ENCODE peak calls at places on chromosomes 11 and 22, in nine cellular contexts. One of them, this sample, is unnamed.
A peak's percentile ranks its signal among the peaks of the same experiment; 100 is the strongest.

GRCh38 chr11:35214792-35215193 is 75.8 kb downstream of the CD44 start:
- DNase-seq in stimulated activated CD4-positive, alpha-beta T cell treated with anti-CD3 and anti-CD28 coated beads, Interleukin-2, amount 100 ng/mL, for 48 hours: no peak
- DNase-seq in Right ventricle myocardium inferior: no peak
- DNase-seq in kidney tubule cell: peak; percentile 99
- DNase-seq in progenitor cell of endocrine pancreas: no peak
- DNase-seq in HS-5: peak; percentile 97
- DNase-seq in activated T-helper 1 cell treated with anti-CD3 and anti-CD28 coated beads, Interleukin-12 subunit alpha, Interleukin-12 subunit beta, Interleukin-2, Interleukin-4 antibody, amounts not matched to agents 30 ng/mL and 10 ng/mL and 1 ng/mL, durations not matched to agents 14 hours and 24 hours and 36 hours: no peak
- DNase-seq in OCI-LY7: no peak
- DNase-seq in neural crest cell: no peak
- DNase-seq in this sample: no peak

GRCh38 chr11:82356316-82356715 is 377.3 kb downstream of the FAM181B start:
- DNase-seq in HS-5: no peak
- DNase-seq in activated T-helper 1 cell treated with anti-CD3 and anti-CD28 coated beads, Interleukin-12 subunit alpha, Interleukin-12 subunit beta, Interleukin-2, Interleukin-4 antibody, amounts not matched to agents 30 ng/mL and 10 ng/mL and 1 ng/mL, durations not matched to agents 14 hours and 24 hours and 36 hours: no peak
- DNase-seq in progenitor cell of endocrine pancreas: no peak
- DNase-seq in OCI-LY7: no peak
- DNase-seq in neural crest cell: no peak
- DNase-seq in Right ventricle myocardium inferior: no peak
- DNase-seq in stimulated activated CD4-positive, alpha-beta T cell treated with anti-CD3 and anti-CD28 coated beads, Interleukin-2, amount 100 ng/mL, for 48 hours: no peak
- DNase-seq in kidney tubule cell: no peak
- DNase-seq in this sample: no peak

GRCh38 chr11:11816511-11817319 is 25.1 kb upstream of the USP47 start:
- DNase-seq in stimulated activated CD4-positive, alpha-beta T cell treated with anti-CD3 and anti-CD28 coated beads, Interleukin-2, amount 100 ng/mL, for 48 hours: no peak
- DNase-seq in Right ventricle myocardium inferior: no peak
- DNase-seq in activated T-helper 1 cell treated with anti-CD3 and anti-CD28 coated beads, Interleukin-12 subunit alpha, Interleukin-12 subunit beta, Interleukin-2, Interleukin-4 antibody, amounts not matched to agents 30 ng/mL and 10 ng/mL and 1 ng/mL, durations not matched to agents 14 hours and 24 hours and 36 hours: no peak
- DNase-seq in HS-5: no peak
- DNase-seq in progenitor cell of endocrine pancreas: no peak
- DNase-seq in neural crest cell: no peak
- DNase-seq in kidney tubule cell: no peak
- DNase-seq in OCI-LY7: no peak
- DNase-seq in this sample: no peak

GRCh38 chr11:105274631-105275030 is 135.1 kb upstream of the CARD18 start:
- DNase-seq in progenitor cell of endocrine pancreas: no peak
- DNase-seq in kidney tubule cell: no peak
- DNase-seq in HS-5: no peak
- DNase-seq in activated T-helper 1 cell treated with anti-CD3 and anti-CD28 coated beads, Interleukin-12 subunit alpha, Interleukin-12 subunit beta, Interleukin-2, Interleukin-4 antibody, amounts not matched to agents 30 ng/mL and 10 ng/mL and 1 ng/mL, durations not matched to agents 14 hours and 24 hours and 36 hours: no peak
- DNase-seq in stimulated activated CD4-positive, alpha-beta T cell treated with anti-CD3 and anti-CD28 coated beads, Interleukin-2, amount 100 ng/mL, for 48 hours: no peak
- DNase-seq in Right ventricle myocardium inferior: no peak
- DNase-seq in OCI-LY7: no peak
- DNase-seq in neural crest cell: no peak
- DNase-seq in this sample: no peak

GRCh38 chr11:45400594-45400993 is 114.5 kb upstream of the SYT13 start:
- DNase-seq in activated T-helper 1 cell treated with anti-CD3 and anti-CD28 coated beads, Interleukin-12 subunit alpha, Interleukin-12 subunit beta, Interleukin-2, Interleukin-4 antibody, amounts not matched to agents 30 ng/mL and 10 ng/mL and 1 ng/mL, durations not matched to agents 14 hours and 24 hours and 36 hours: no peak
- DNase-seq in Right ventricle myocardium inferior: no peak
- DNase-seq in OCI-LY7: no peak
- DNase-seq in neural crest cell: no peak
- DNase-seq in HS-5: peak; percentile 89
- DNase-seq in stimulated activated CD4-positive, alpha-beta T cell treated with anti-CD3 and anti-CD28 coated beads, Interleukin-2, amount 100 ng/mL, for 48 hours: no peak
- DNase-seq in kidney tubule cell: no peak
- DNase-seq in progenitor cell of endocrine pancreas: no peak
- DNase-seq in this sample: no peak

GRCh38 chr11:44319552-44320288 is 9.8 kb upstream of the ALX4 start:
- DNase-seq in kidney tubule cell: no peak
- DNase-seq in activated T-helper 1 cell treated with anti-CD3 and anti-CD28 coated beads, Interleukin-12 subunit alpha, Interleukin-12 subunit beta, Interleukin-2, Interleukin-4 antibody, amounts not matched to agents 30 ng/mL and 10 ng/mL and 1 ng/mL, durations not matched to agents 14 hours and 24 hours and 36 hours: no peak
- DNase-seq in neural crest cell: no peak
- DNase-seq in HS-5: no peak
- DNase-seq in Right ventricle myocardium inferior: no peak
- DNase-seq in progenitor cell of endocrine pancreas: no peak
- DNase-seq in OCI-LY7: no peak
- DNase-seq in stimulated activated CD4-positive, alpha-beta T cell treated with anti-CD3 and anti-CD28 coated beads, Interleukin-2, amount 100 ng/mL, for 48 hours: no peak
- DNase-seq in this sample: no peak

GRCh38 chr11:117972589-117973445 is 13.4 kb upstream of the IL10RA start:
- DNase-seq in kidney tubule cell: peak; percentile 50
- DNase-seq in HS-5: no peak
- DNase-seq in stimulated activated CD4-positive, alpha-beta T cell treated with anti-CD3 and anti-CD28 coated beads, Interleukin-2, amount 100 ng/mL, for 48 hours: no peak
- DNase-seq in progenitor cell of endocrine pancreas: no peak
- DNase-seq in activated T-helper 1 cell treated with anti-CD3 and anti-CD28 coated beads, Interleukin-12 subunit alpha, Interleukin-12 subunit beta, Interleukin-2, Interleukin-4 antibody, amounts not matched to agents 30 ng/mL and 10 ng/mL and 1 ng/mL, durations not matched to agents 14 hours and 24 hours and 36 hours: no peak
- DNase-seq in Right ventricle myocardium inferior: no peak
- DNase-seq in neural crest cell: no peak
- DNase-seq in OCI-LY7: no peak
- DNase-seq in this sample: no peak

GRCh38 chr11:18599739-18600230 is at the start of gene MISFA:
- DNase-seq in HS-5: no peak
- DNase-seq in Right ventricle myocardium inferior: no peak
- DNase-seq in neural crest cell: no peak
- DNase-seq in activated T-helper 1 cell treated with anti-CD3 and anti-CD28 coated beads, Interleukin-12 subunit alpha, Interleukin-12 subunit beta, Interleukin-2, Interleukin-4 antibody, amounts not matched to agents 30 ng/mL and 10 ng/mL and 1 ng/mL, durations not matched to agents 14 hours and 24 hours and 36 hours: no peak
- DNase-seq in kidney tubule cell: no peak
- DNase-seq in stimulated activated CD4-positive, alpha-beta T cell treated with anti-CD3 and anti-CD28 coated beads, Interleukin-2, amount 100 ng/mL, for 48 hours: no peak
- DNase-seq in progenitor cell of endocrine pancreas: no peak
- DNase-seq in OCI-LY7: no peak
- DNase-seq in this sample: no peak

GRCh38 chr22:20530368-20531153 is 23.2 kb downstream of the MED15 start:
- DNase-seq in progenitor cell of endocrine pancreas: no peak
- DNase-seq in stimulated activated CD4-positive, alpha-beta T cell treated with anti-CD3 and anti-CD28 coated beads, Interleukin-2, amount 100 ng/mL, for 48 hours: no peak
- DNase-seq in kidney tubule cell: peak; percentile 92
- DNase-seq in Right ventricle myocardium inferior: no peak
- DNase-seq in HS-5: no peak
- DNase-seq in OCI-LY7: no peak
- DNase-seq in neural crest cell: no peak
- DNase-seq in activated T-helper 1 cell treated with anti-CD3 and anti-CD28 coated beads, Interleukin-12 subunit alpha, Interleukin-12 subunit beta, Interleukin-2, Interleukin-4 antibody, amounts not matched to agents 30 ng/mL and 10 ng/mL and 1 ng/mL, durations not matched to agents 14 hours and 24 hours and 36 hours: no peak
- DNase-seq in this sample: no peak

GRCh38 chr22:44335903-44336803 is 23.4 kb upstream of the SHISAL1 start:
- DNase-seq in neural crest cell: no peak
- DNase-seq in OCI-LY7: peak; percentile 22
- DNase-seq in progenitor cell of endocrine pancreas: no peak
- DNase-seq in Right ventricle myocardium inferior: no peak
- DNase-seq in stimulated activated CD4-positive, alpha-beta T cell treated with anti-CD3 and anti-CD28 coated beads, Interleukin-2, amount 100 ng/mL, for 48 hours: no peak
- DNase-seq in activated T-helper 1 cell treated with anti-CD3 and anti-CD28 coated beads, Interleukin-12 subunit alpha, Interleukin-12 subunit beta, Interleukin-2, Interleukin-4 antibody, amounts not matched to agents 30 ng/mL and 10 ng/mL and 1 ng/mL, durations not matched to agents 14 hours and 24 hours and 36 hours: no peak
- DNase-seq in HS-5: no peak
- DNase-seq in kidney tubule cell: peak; percentile 6
- DNase-seq in this sample: no peak

GRCh38 chr11:18972336-18972735 is 33.1 kb upstream of the MRGPRX1 start:
- DNase-seq in activated T-helper 1 cell treated with anti-CD3 and anti-CD28 coated beads, Interleukin-12 subunit alpha, Interleukin-12 subunit beta, Interleukin-2, Interleukin-4 antibody, amounts not matched to agents 30 ng/mL and 10 ng/mL and 1 ng/mL, durations not matched to agents 14 hours and 24 hours and 36 hours: no peak
- DNase-seq in kidney tubule cell: no peak
- DNase-seq in Right ventricle myocardium inferior: no peak
- DNase-seq in progenitor cell of endocrine pancreas: no peak
- DNase-seq in stimulated activated CD4-positive, alpha-beta T cell treated with anti-CD3 and anti-CD28 coated beads, Interleukin-2, amount 100 ng/mL, for 48 hours: no peak
- DNase-seq in OCI-LY7: no peak
- DNase-seq in HS-5: no peak
- DNase-seq in neural crest cell: no peak
- DNase-seq in this sample: no peak

GRCh38 chr22:24236656-24237055 is 8.2 kb downstream of the GGT5 start:
- DNase-seq in progenitor cell of endocrine pancreas: no peak
- DNase-seq in activated T-helper 1 cell treated with anti-CD3 and anti-CD28 coated beads, Interleukin-12 subunit alpha, Interleukin-12 subunit beta, Interleukin-2, Interleukin-4 antibody, amounts not matched to agents 30 ng/mL and 10 ng/mL and 1 ng/mL, durations not matched to agents 14 hours and 24 hours and 36 hours: no peak
- DNase-seq in OCI-LY7: no peak
- DNase-seq in neural crest cell: no peak
- DNase-seq in HS-5: no peak
- DNase-seq in Right ventricle myocardium inferior: no peak
- DNase-seq in kidney tubule cell: no peak
- DNase-seq in stimulated activated CD4-positive, alpha-beta T cell treated with anti-CD3 and anti-CD28 coated beads, Interleukin-2, amount 100 ng/mL, for 48 hours: no peak
- DNase-seq in this sample: no peak

GRCh38 chr11:69060806-69061712 is 12.3 kb downstream of the TPCN2 start:
- DNase-seq in neural crest cell: no peak
- DNase-seq in progenitor cell of endocrine pancreas: no peak
- DNase-seq in HS-5: no peak
- DNase-seq in activated T-helper 1 cell treated with anti-CD3 and anti-CD28 coated beads, Interleukin-12 subunit alpha, Interleukin-12 subunit beta, Interleukin-2, Interleukin-4 antibody, amounts not matched to agents 30 ng/mL and 10 ng/mL and 1 ng/mL, durations not matched to agents 14 hours and 24 hours and 36 hours: no peak
- DNase-seq in OCI-LY7: no peak
- DNase-seq in Right ventricle myocardium inferior: peak; percentile 57
- DNase-seq in kidney tubule cell: no peak
- DNase-seq in stimulated activated CD4-positive, alpha-beta T cell treated with anti-CD3 and anti-CD28 coated beads, Interleukin-2, amount 100 ng/mL, for 48 hours: no peak
- DNase-seq in this sample: no peak

GRCh38 chr22:18973264-18974031 is 37.4 kb upstream of the PRODH start:
- DNase-seq in stimulated activated CD4-positive, alpha-beta T cell treated with anti-CD3 and anti-CD28 coated beads, Interleukin-2, amount 100 ng/mL, for 48 hours: no peak
- DNase-seq in activated T-helper 1 cell treated with anti-CD3 and anti-CD28 coated beads, Interleukin-12 subunit alpha, Interleukin-12 subunit beta, Interleukin-2, Interleukin-4 antibody, amounts not matched to agents 30 ng/mL and 10 ng/mL and 1 ng/mL, durations not matched to agents 14 hours and 24 hours and 36 hours: no peak
- DNase-seq in progenitor cell of endocrine pancreas: no peak
- DNase-seq in neural crest cell: no peak
- DNase-seq in kidney tubule cell: no peak
- DNase-seq in OCI-LY7: no peak
- DNase-seq in HS-5: no peak
- DNase-seq in Right ventricle myocardium inferior: peak; percentile 73
- DNase-seq in this sample: no peak

GRCh38 chr11:98143661-98144060 is 877.1 kb upstream of the CNTN5 start:
- DNase-seq in HS-5: no peak
- DNase-seq in activated T-helper 1 cell treated with anti-CD3 and anti-CD28 coated beads, Interleukin-12 subunit alpha, Interleukin-12 subunit beta, Interleukin-2, Interleukin-4 antibody, amounts not matched to agents 30 ng/mL and 10 ng/mL and 1 ng/mL, durations not matched to agents 14 hours and 24 hours and 36 hours: no peak
- DNase-seq in Right ventricle myocardium inferior: no peak
- DNase-seq in kidney tubule cell: no peak
- DNase-seq in progenitor cell of endocrine pancreas: no peak
- DNase-seq in OCI-LY7: no peak
- DNase-seq in neural crest cell: no peak
- DNase-seq in stimulated activated CD4-positive, alpha-beta T cell treated with anti-CD3 and anti-CD28 coated beads, Interleukin-2, amount 100 ng/mL, for 48 hours: no peak
- DNase-seq in this sample: no peak

GRCh38 chr22:26502688-26503561 is 9.3 kb downstream of the TFIP11 start:
- DNase-seq in HS-5: no peak
- DNase-seq in OCI-LY7: peak; percentile 89
- DNase-seq in kidney tubule cell: peak; percentile 23
- DNase-seq in Right ventricle myocardium inferior: no peak
- DNase-seq in progenitor cell of endocrine pancreas: no peak
- DNase-seq in neural crest cell: peak; percentile 25
- DNase-seq in stimulated activated CD4-positive, alpha-beta T cell treated with anti-CD3 and anti-CD28 coated beads, Interleukin-2, amount 100 ng/mL, for 48 hours: peak; percentile 20
- DNase-seq in activated T-helper 1 cell treated with anti-CD3 and anti-CD28 coated beads, Interleukin-12 subunit alpha, Interleukin-12 subunit beta, Interleukin-2, Interleukin-4 antibody, amounts not matched to agents 30 ng/mL and 10 ng/mL and 1 ng/mL, durations not matched to agents 14 hours and 24 hours and 36 hours: peak; percentile 65
- DNase-seq in this sample: no peak

GRCh38 chr11:86447763-86448480 is 73.2 kb downstream of the CCDC81 start:
- DNase-seq in kidney tubule cell: peak; percentile 46
- DNase-seq in stimulated activated CD4-positive, alpha-beta T cell treated with anti-CD3 and anti-CD28 coated beads, Interleukin-2, amount 100 ng/mL, for 48 hours: no peak
- DNase-seq in OCI-LY7: no peak
- DNase-seq in progenitor cell of endocrine pancreas: no peak
- DNase-seq in Right ventricle myocardium inferior: no peak
- DNase-seq in HS-5: no peak
- DNase-seq in neural crest cell: no peak
- DNase-seq in activated T-helper 1 cell treated with anti-CD3 and anti-CD28 coated beads, Interleukin-12 subunit alpha, Interleukin-12 subunit beta, Interleukin-2, Interleukin-4 antibody, amounts not matched to agents 30 ng/mL and 10 ng/mL and 1 ng/mL, durations not matched to agents 14 hours and 24 hours and 36 hours: peak; percentile 31
- DNase-seq in this sample: peak; percentile 56

GRCh38 chr11:72012897-72013721 is 14.4 kb downstream of the IL18BP start:
- DNase-seq in stimulated activated CD4-positive, alpha-beta T cell treated with anti-CD3 and anti-CD28 coated beads, Interleukin-2, amount 100 ng/mL, for 48 hours: no peak
- DNase-seq in progenitor cell of endocrine pancreas: no peak
- DNase-seq in neural crest cell: no peak
- DNase-seq in kidney tubule cell: peak; percentile 73
- DNase-seq in HS-5: no peak
- DNase-seq in activated T-helper 1 cell treated with anti-CD3 and anti-CD28 coated beads, Interleukin-12 subunit alpha, Interleukin-12 subunit beta, Interleukin-2, Interleukin-4 antibody, amounts not matched to agents 30 ng/mL and 10 ng/mL and 1 ng/mL, durations not matched to agents 14 hours and 24 hours and 36 hours: no peak
- DNase-seq in OCI-LY7: no peak
- DNase-seq in Right ventricle myocardium inferior: peak; percentile 81
- DNase-seq in this sample: no peak

GRCh38 chr11:64151337-64151736 is 14.6 kb downstream of the MACROD1 start:
- DNase-seq in OCI-LY7: no peak
- DNase-seq in Right ventricle myocardium inferior: no peak
- DNase-seq in neural crest cell: no peak
- DNase-seq in kidney tubule cell: no peak
- DNase-seq in activated T-helper 1 cell treated with anti-CD3 and anti-CD28 coated beads, Interleukin-12 subunit alpha, Interleukin-12 subunit beta, Interleukin-2, Interleukin-4 antibody, amounts not matched to agents 30 ng/mL and 10 ng/mL and 1 ng/mL, durations not matched to agents 14 hours and 24 hours and 36 hours: no peak
- DNase-seq in stimulated activated CD4-positive, alpha-beta T cell treated with anti-CD3 and anti-CD28 coated beads, Interleukin-2, amount 100 ng/mL, for 48 hours: no peak
- DNase-seq in progenitor cell of endocrine pancreas: no peak
- DNase-seq in HS-5: no peak
- DNase-seq in this sample: no peak

GRCh38 chr11:1541474-1542204 is 30.4 kb downstream of the DUSP8 start:
- DNase-seq in progenitor cell of endocrine pancreas: no peak
- DNase-seq in Right ventricle myocardium inferior: peak; percentile 26
- DNase-seq in OCI-LY7: no peak
- DNase-seq in kidney tubule cell: no peak
- DNase-seq in activated T-helper 1 cell treated with anti-CD3 and anti-CD28 coated beads, Interleukin-12 subunit alpha, Interleukin-12 subunit beta, Interleukin-2, Interleukin-4 antibody, amounts not matched to agents 30 ng/mL and 10 ng/mL and 1 ng/mL, durations not matched to agents 14 hours and 24 hours and 36 hours: no peak
- DNase-seq in HS-5: no peak
- DNase-seq in neural crest cell: no peak
- DNase-seq in stimulated activated CD4-positive, alpha-beta T cell treated with anti-CD3 and anti-CD28 coated beads, Interleukin-2, amount 100 ng/mL, for 48 hours: no peak
- DNase-seq in this sample: no peak

GRCh38 chr11:118650366-118650765 is 29.1 kb downstream of the TREH start:
- DNase-seq in kidney tubule cell: no peak
- DNase-seq in OCI-LY7: no peak
- DNase-seq in Right ventricle myocardium inferior: no peak
- DNase-seq in progenitor cell of endocrine pancreas: no peak
- DNase-seq in activated T-helper 1 cell treated with anti-CD3 and anti-CD28 coated beads, Interleukin-12 subunit alpha, Interleukin-12 subunit beta, Interleukin-2, Interleukin-4 antibody, amounts not matched to agents 30 ng/mL and 10 ng/mL and 1 ng/mL, durations not matched to agents 14 hours and 24 hours and 36 hours: no peak
- DNase-seq in neural crest cell: no peak
- DNase-seq in HS-5: no peak
- DNase-seq in stimulated activated CD4-positive, alpha-beta T cell treated with anti-CD3 and anti-CD28 coated beads, Interleukin-2, amount 100 ng/mL, for 48 hours: no peak
- DNase-seq in this sample: no peak

GRCh38 chr11:35050596-35050995 is 88.4 kb upstream of the CD44 start:
- DNase-seq in HS-5: no peak
- DNase-seq in OCI-LY7: no peak
- DNase-seq in activated T-helper 1 cell treated with anti-CD3 and anti-CD28 coated beads, Interleukin-12 subunit alpha, Interleukin-12 subunit beta, Interleukin-2, Interleukin-4 antibody, amounts not matched to agents 30 ng/mL and 10 ng/mL and 1 ng/mL, durations not matched to agents 14 hours and 24 hours and 36 hours: no peak
- DNase-seq in neural crest cell: no peak
- DNase-seq in Right ventricle myocardium inferior: no peak
- DNase-seq in progenitor cell of endocrine pancreas: no peak
- DNase-seq in kidney tubule cell: no peak
- DNase-seq in stimulated activated CD4-positive, alpha-beta T cell treated with anti-CD3 and anti-CD28 coated beads, Interleukin-2, amount 100 ng/mL, for 48 hours: no peak
- DNase-seq in this sample: peak; percentile 50

This sample was measured in HL-60.